ENCODE peak calls at places on chromosomes 1 and 21, in ten cellular contexts. H, G, V, J, B, Q, E, C, D and L are unnamed samples.

GRCh38 chr1:234607091-234608025 is 2.6 kb downstream of the IRF2BP2 start:
- DNase-seq in B (peak), H (peak), E (peak), G (peak), C (no peak), D (peak), V (peak), Q (no peak), J (no peak), L (peak)

GRCh38 chr1:41954533-41954944 is 35.8 kb upstream of the HIVEP3 start:
- DNase-seq in B (no peak), J (no peak), V (peak), G (peak), C (no peak), E (peak), Q (peak), H (no peak), D (peak), L (peak)

GRCh38 chr1:107683198-107683657 is 281.8 kb downstream of the VAV3 start:
- DNase-seq in H (peak), V (no peak), G (no peak), E (no peak), C (no peak), D (no peak), B (no peak), Q (peak), J (no peak), L (no peak)

GRCh38 chr1:32848354-32849063 is 22.2 kb downstream of the FNDC5 start:
- DNase-seq in G (no peak), H (peak), Q (no peak), J (no peak), B (no peak), E (no peak), C (no peak), V (no peak), D (no peak), L (no peak)

GRCh38 chr1:190597361-190597760 is 119.7 kb upstream of the BRINP3 start:
- DNase-seq in H (no peak), E (no peak), V (no peak), J (no peak), Q (no peak), D (no peak), B (no peak), C (no peak), G (no peak), L (no peak)

GRCh38 chr1:83998599-83999315 is at the start of gene TTLL7:
- DNase-seq in Q (no peak), E (peak), D (no peak), G (peak), J (peak), C (peak), V (peak), B (peak), H (peak), L (peak)

GRCh38 chr1:155024315-155024714 is 9.3 kb downstream of the DCST2 start:
- DNase-seq in Q (no peak), C (no peak), H (no peak), D (no peak), E (no peak), B (no peak), J (no peak), V (no peak), G (no peak), L (no peak)

GRCh38 chr1:169186106-169186505 is 79.6 kb downstream of the ATP1B1 start:
- DNase-seq in C (no peak), G (no peak), J (no peak), H (no peak), D (no peak), E (no peak), V (no peak), B (no peak), Q (no peak), L (no peak)

GRCh38 chr1:214401666-214402065 is 120.7 kb downstream of the SMYD2 start:
- DNase-seq in V (no peak), E (no peak), B (no peak), J (no peak), Q (no peak), H (no peak), C (no peak), G (peak), D (no peak), L (peak)

GRCh38 chr1:18798533-18799445 is 60.7 kb downstream of the TAS1R2 start:
- DNase-seq in C (no peak), G (no peak), Q (no peak), D (no peak), J (no peak), V (peak), B (no peak), E (no peak), H (no peak), L (no peak)

GRCh38 chr1:204705888-204706837 is 20.6 kb upstream of the LRRN2 start:
- DNase-seq in Q (no peak), V (no peak), C (no peak), E (no peak), D (no peak), H (no peak), J (no peak), G (no peak), B (no peak), L (no peak)

GRCh38 chr1:1540015-1540816 is at the start of gene TMEM240:
- DNase-seq in V (peak), H (no peak), E (peak), G (peak), B (peak), D (peak), J (peak), C (peak), Q (no peak), L (peak)

GRCh38 chr1:161258439-161259386 is at the start of gene PCP4L1:
- DNase-seq in G (peak), H (peak), D (peak), C (peak), V (peak), B (peak), E (peak), Q (no peak), J (no peak), L (peak)

GRCh38 chr1:216702170-216702569 is 21.1 kb downstream of the ESRRG start:
- DNase-seq in V (no peak), H (no peak), G (no peak), J (no peak), E (no peak), B (no peak), C (peak), Q (no peak), D (no peak), L (no peak)

GRCh38 chr1:43554444-43554992 is 23.8 kb downstream of the PTPRF start:
- DNase-seq in E (peak), C (peak), G (peak), Q (no peak), J (no peak), H (no peak), V (peak), B (no peak), D (peak), L (peak)

GRCh38 chr1:37438037-37438970 is 36.1 kb upstream of the ZC3H12A start:
- DNase-seq in D (no peak), H (peak), J (no peak), G (no peak), V (no peak), Q (no peak), B (no peak), E (no peak), C (no peak), L (no peak)

GRCh38 chr1:241482761-241483250 is 36.7 kb downstream of the FH start:
- DNase-seq in J (no peak), C (no peak), B (no peak), E (peak), D (peak), V (no peak), G (peak), H (no peak), Q (peak), L (peak)

GRCh38 chr1:20588634-20589225 is at the start of gene CDA:
- DNase-seq in H (no peak), V (peak), B (peak), C (no peak), G (no peak), Q (no peak), D (no peak), E (no peak), J (no peak), L (no peak)

GRCh38 chr1:108346137-108346536 is 102.3 kb upstream of the NBPF4 start:
- DNase-seq in Q (no peak), V (no peak), H (no peak), D (no peak), G (no peak), B (no peak), E (no peak), J (no peak), C (no peak), L (no peak)

GRCh38 chr1:72431810-72432209 is 149.5 kb upstream of the NEGR1 start:
- DNase-seq in J (no peak), E (no peak), D (no peak), Q (no peak), V (no peak), B (no peak), C (no peak), H (no peak), G (no peak), L (no peak)

GRCh38 chr1:154840557-154841176 is 29.4 kb downstream of the KCNN3 start:
- DNase-seq in Q (no peak), C (no peak), D (no peak), J (no peak), G (peak), V (no peak), H (no peak), E (peak), B (no peak), L (peak)

GRCh38 chr1:94562502-94563260 is 21.1 kb upstream of the F3 start:
- DNase-seq in J (no peak), G (peak), H (no peak), V (peak), E (no peak), B (no peak), Q (no peak), D (no peak), C (no peak), L (no peak)

GRCh38 chr1:30782361-30783243 is 25.0 kb upstream of the LAPTM5 start:
- DNase-seq in H (peak), Q (no peak), B (peak), E (peak), C (peak), V (peak), J (peak), D (peak), G (peak), L (peak)

GRCh38 chr1:151502859-151503509 is 8.2 kb upstream of the CGN start:
- DNase-seq in C (no peak), H (no peak), J (no peak), Q (no peak), D (no peak), B (no peak), E (no peak), V (peak), G (no peak), L (no peak)

GRCh38 chr1:66254785-66255184 is 279.2 kb upstream of the SGIP1 start:
- DNase-seq in G (no peak), C (no peak), D (no peak), H (no peak), B (no peak), Q (no peak), J (no peak), V (no peak), E (no peak), L (no peak)

GRCh38 chr21:40204956-40205355 is 337.7 kb downstream of the PCP4 start:
- DNase-seq in C (no peak), Q (no peak), H (peak), D (no peak), J (no peak), G (no peak), V (no peak), B (no peak), E (no peak), L (no peak)

GRCh38 chr1:236854602-236854978 is 59.5 kb downstream of the MTR start:
- DNase-seq in J (no peak), Q (no peak), D (peak), G (peak), V (no peak), C (no peak), B (no peak), H (no peak), E (peak), L (peak)

GRCh38 chr1:235938714-235939487 is 72.2 kb upstream of the LYST start:
- DNase-seq in V (no peak), J (no peak), G (no peak), H (no peak), D (no peak), B (no peak), E (no peak), C (peak), Q (no peak), L (no peak)

GRCh38 chr1:203671047-203671446 is 44.4 kb downstream of the ATP2B4 start:
- DNase-seq in J (no peak), V (no peak), G (peak), D (peak), C (no peak), E (peak), H (no peak), Q (no peak), B (no peak), L (no peak)

GRCh38 chr1:74436078-74436477 is 76.3 kb downstream of the LRRC53 start:
- DNase-seq in D (no peak), Q (no peak), C (no peak), H (no peak), J (no peak), E (no peak), V (no peak), G (no peak), B (no peak), L (no peak)

GRCh38 chr1:247551716-247552115 is 2.8 kb downstream of the GCSAML start:
- DNase-seq in J (no peak), B (no peak), G (peak), E (peak), H (no peak), Q (no peak), V (no peak), C (no peak), D (no peak), L (peak)

GRCh38 chr1:60280764-60281278 is 207.3 kb upstream of the C1orf87 start:
- DNase-seq in Q (no peak), H (no peak), E (no peak), B (no peak), V (no peak), D (no peak), C (no peak), J (no peak), G (no peak), L (no peak)

GRCh38 chr21:44449473-44450363 is 5.6 kb upstream of the LRRC3 start:
- DNase-seq in D (no peak), Q (no peak), V (peak), H (no peak), E (no peak), G (no peak), B (no peak), J (no peak), C (no peak), L (no peak)

GRCh38 chr1:95041491-95042165 is 31.1 kb downstream of the ALG14 start:
- DNase-seq in C (peak), D (peak), H (peak), E (peak), V (no peak), J (no peak), Q (peak), G (peak), B (peak), L (peak)

GRCh38 chr1:169321539-169321938 is 46.1 kb downstream of the NME7 start:
- DNase-seq in C (no peak), D (peak), E (peak), H (no peak), V (no peak), J (no peak), B (no peak), Q (no peak), G (peak), L (peak)

GRCh38 chr1:113813218-113813617 is 942 bp upstream of the RSBN1 start:
- DNase-seq in D (no peak), J (no peak), H (no peak), C (no peak), V (no peak), Q (no peak), G (no peak), E (no peak), B (no peak), L (no peak)

GRCh38 chr1:31605908-31606427 is 11.5 kb upstream of the HCRTR1 start:
- DNase-seq in B (no peak), D (peak), H (no peak), E (peak), J (no peak), Q (no peak), G (peak), C (peak), V (no peak), L (peak)

GRCh38 chr1:228869312-228869824 is 134.1 kb downstream of the RHOU start:
- DNase-seq in D (no peak), Q (no peak), G (no peak), E (no peak), B (no peak), H (no peak), V (no peak), C (no peak), J (no peak), L (no peak)

GRCh38 chr1:167805041-167805556 is 83.3 kb downstream of the MPZL1 start:
- DNase-seq in D (no peak), H (no peak), J (no peak), C (peak), E (no peak), B (no peak), Q (no peak), V (no peak), G (peak), L (peak)